ENCODE peak calls at places on chromosome 20, in eight cellular contexts. One of them, this sample, is unnamed.

GRCh38 chr20:43448748-43449535 is 8.8 kb upstream of the SRSF6 start:
- DNase-seq in tibial nerve: no peak
- DNase-seq in erythroblast: peak; percentile 68
- DNase-seq in HepG2: peak; percentile 70
- DNase-seq in right lobe of liver: no peak
- DNase-seq in body of pancreas: peak; percentile 56
- DNase-seq in breast epithelium: no peak
- DNase-seq in GM12892: no peak
- DNase-seq in this sample: peak; percentile 36

GRCh38 chr20:57662028-57662312 is 41.7 kb upstream of the ZBP1 start:
- DNase-seq in erythroblast: no peak
- DNase-seq in GM12892: no peak
- DNase-seq in tibial nerve: no peak
- DNase-seq in body of pancreas: no peak
- DNase-seq in HepG2: no peak
- DNase-seq in breast epithelium: no peak
- DNase-seq in right lobe of liver: no peak
- DNase-seq in this sample: no peak

GRCh38 chr20:19688031-19688806 is 69.8 kb upstream of the RIN2 start:
- DNase-seq in HepG2: peak; percentile 63
- DNase-seq in erythroblast: no peak
- DNase-seq in tibial nerve: peak; percentile 48
- DNase-seq in breast epithelium: peak; percentile 72
- DNase-seq in right lobe of liver: peak; percentile 81
- DNase-seq in GM12892: no peak
- DNase-seq in body of pancreas: peak; percentile 76
- DNase-seq in this sample: peak; percentile 34

GRCh38 chr20:23164176-23164601 is 78.1 kb upstream of the CD93 start:
- DNase-seq in tibial nerve: no peak
- DNase-seq in breast epithelium: no peak
- DNase-seq in GM12892: no peak
- DNase-seq in body of pancreas: no peak
- DNase-seq in right lobe of liver: no peak
- DNase-seq in HepG2: peak; percentile 43
- DNase-seq in erythroblast: no peak
- DNase-seq in this sample: no peak

GRCh38 chr20:49558826-49559225 is 9.1 kb downstream of the PTGIS start:
- DNase-seq in erythroblast: no peak
- DNase-seq in breast epithelium: no peak
- DNase-seq in HepG2: no peak
- DNase-seq in tibial nerve: no peak
- DNase-seq in GM12892: no peak
- DNase-seq in right lobe of liver: peak; percentile 18
- DNase-seq in body of pancreas: no peak
- DNase-seq in this sample: no peak

GRCh38 chr20:16025084-16025483 is 548.2 kb downstream of the KIF16B start:
- DNase-seq in breast epithelium: no peak
- DNase-seq in tibial nerve: no peak
- DNase-seq in erythroblast: no peak
- DNase-seq in body of pancreas: no peak
- DNase-seq in right lobe of liver: no peak
- DNase-seq in GM12892: no peak
- DNase-seq in HepG2: no peak
- DNase-seq in this sample: no peak

GRCh38 chr20:36469973-36470372 is 71.3 kb upstream of the MYL9 start:
- DNase-seq in body of pancreas: no peak
- DNase-seq in tibial nerve: no peak
- DNase-seq in HepG2: no peak
- DNase-seq in breast epithelium: no peak
- DNase-seq in GM12892: no peak
- DNase-seq in right lobe of liver: no peak
- DNase-seq in erythroblast: no peak
- DNase-seq in this sample: no peak

GRCh38 chr20:46998497-46999190 is 104.0 kb downstream of the EYA2 start:
- DNase-seq in GM12892: no peak
- DNase-seq in tibial nerve: no peak
- DNase-seq in breast epithelium: no peak
- DNase-seq in right lobe of liver: no peak
- DNase-seq in erythroblast: no peak
- DNase-seq in HepG2: no peak
- DNase-seq in body of pancreas: peak; percentile 34
- DNase-seq in this sample: no peak

GRCh38 chr20:52190437-52191131 is 995 bp downstream of the ZFP64 start:
- DNase-seq in erythroblast: peak; percentile 18
- DNase-seq in HepG2: peak; percentile 57
- DNase-seq in right lobe of liver: peak; percentile 48
- DNase-seq in breast epithelium: no peak
- DNase-seq in GM12892: peak; percentile 53
- DNase-seq in body of pancreas: peak; percentile 23
- DNase-seq in tibial nerve: no peak
- DNase-seq in this sample: peak; percentile 6

GRCh38 chr20:48691523-48691922 is 136.3 kb downstream of the PREX1 start:
- DNase-seq in tibial nerve: no peak
- DNase-seq in erythroblast: no peak
- DNase-seq in breast epithelium: no peak
- DNase-seq in right lobe of liver: no peak
- DNase-seq in body of pancreas: no peak
- DNase-seq in GM12892: no peak
- DNase-seq in HepG2: no peak
- DNase-seq in this sample: no peak

GRCh38 chr20:13098720-13099355 is 90.1 kb downstream of the SPTLC3 start:
- DNase-seq in erythroblast: no peak
- DNase-seq in tibial nerve: no peak
- DNase-seq in breast epithelium: no peak
- DNase-seq in body of pancreas: no peak
- DNase-seq in HepG2: peak; percentile 47
- DNase-seq in right lobe of liver: no peak
- DNase-seq in GM12892: no peak
- DNase-seq in this sample: no peak

GRCh38 chr20:24721891-24722530 is 227.1 kb upstream of the CST7 start:
- DNase-seq in HepG2: no peak
- DNase-seq in tibial nerve: no peak
- DNase-seq in GM12892: no peak
- DNase-seq in body of pancreas: no peak
- DNase-seq in erythroblast: no peak
- DNase-seq in right lobe of liver: peak; percentile 4
- DNase-seq in breast epithelium: no peak
- DNase-seq in this sample: no peak

GRCh38 chr20:53427951-53428350 is 165.7 kb downstream of the ZNF217 start:
- DNase-seq in breast epithelium: no peak
- DNase-seq in right lobe of liver: no peak
- DNase-seq in body of pancreas: no peak
- DNase-seq in tibial nerve: no peak
- DNase-seq in GM12892: no peak
- DNase-seq in HepG2: no peak
- DNase-seq in erythroblast: no peak
- DNase-seq in this sample: no peak

GRCh38 chr20:2005359-2005758 is 11.5 kb upstream of the PDYN start:
- DNase-seq in erythroblast: no peak
- DNase-seq in breast epithelium: no peak
- DNase-seq in right lobe of liver: no peak
- DNase-seq in body of pancreas: no peak
- DNase-seq in GM12892: no peak
- DNase-seq in tibial nerve: no peak
- DNase-seq in HepG2: no peak
- DNase-seq in this sample: no peak

GRCh38 chr20:11970243-11970836 is 52.6 kb downstream of the BTBD3 start:
- DNase-seq in tibial nerve: no peak
- DNase-seq in breast epithelium: no peak
- DNase-seq in erythroblast: no peak
- DNase-seq in body of pancreas: no peak
- DNase-seq in right lobe of liver: no peak
- DNase-seq in GM12892: no peak
- DNase-seq in HepG2: no peak
- DNase-seq in this sample: no peak

GRCh38 chr20:58649288-58650180 is 1.5 kb upstream of the STX16 start:
- DNase-seq in GM12892: no peak
- DNase-seq in right lobe of liver: peak; percentile 51
- DNase-seq in breast epithelium: no peak
- DNase-seq in HepG2: no peak
- DNase-seq in tibial nerve: no peak
- DNase-seq in body of pancreas: no peak
- DNase-seq in erythroblast: peak; percentile 37
- DNase-seq in this sample: no peak

GRCh38 chr20:37376324-37376723 is 30.4 kb downstream of the SRC start:
- DNase-seq in erythroblast: no peak
- DNase-seq in breast epithelium: no peak
- DNase-seq in HepG2: no peak
- DNase-seq in body of pancreas: no peak
- DNase-seq in GM12892: no peak
- DNase-seq in right lobe of liver: peak; percentile 27
- DNase-seq in tibial nerve: no peak
- DNase-seq in this sample: no peak

GRCh38 chr20:16966276-16966880 is 218.2 kb downstream of the OTOR start:
- DNase-seq in tibial nerve: no peak
- DNase-seq in body of pancreas: no peak
- DNase-seq in GM12892: no peak
- DNase-seq in breast epithelium: no peak
- DNase-seq in HepG2: no peak
- DNase-seq in right lobe of liver: no peak
- DNase-seq in erythroblast: no peak
- DNase-seq in this sample: no peak

GRCh38 chr20:15991279-15991678 is 582.0 kb downstream of the KIF16B start:
- DNase-seq in GM12892: no peak
- DNase-seq in body of pancreas: no peak
- DNase-seq in HepG2: no peak
- DNase-seq in erythroblast: no peak
- DNase-seq in tibial nerve: no peak
- DNase-seq in breast epithelium: no peak
- DNase-seq in right lobe of liver: no peak
- DNase-seq in this sample: no peak

GRCh38 chr20:31953749-31954148 is 1.9 kb upstream of the PDRG1 start:
- DNase-seq in HepG2: no peak
- DNase-seq in tibial nerve: no peak
- DNase-seq in right lobe of liver: no peak
- DNase-seq in GM12892: no peak
- DNase-seq in body of pancreas: no peak
- DNase-seq in breast epithelium: no peak
- DNase-seq in erythroblast: no peak
- DNase-seq in this sample: no peak

GRCh38 chr20:31954500-31954899 is 2.7 kb upstream of the PDRG1 start:
- DNase-seq in erythroblast: no peak
- DNase-seq in GM12892: no peak
- DNase-seq in HepG2: no peak
- DNase-seq in body of pancreas: no peak
- DNase-seq in breast epithelium: no peak
- DNase-seq in right lobe of liver: no peak
- DNase-seq in tibial nerve: no peak
- DNase-seq in this sample: no peak

GRCh38 chr20:31951203-31951529 is 680 bp downstream of the PDRG1 start:
- DNase-seq in right lobe of liver: no peak
- DNase-seq in GM12892: no peak
- DNase-seq in erythroblast: no peak
- DNase-seq in tibial nerve: no peak
- DNase-seq in body of pancreas: no peak
- DNase-seq in breast epithelium: no peak
- DNase-seq in HepG2: no peak
- DNase-seq in this sample: no peak

GRCh38 chr20:31949877-31950646 is 1.8 kb downstream of the PDRG1 start:
- DNase-seq in right lobe of liver: no peak
- DNase-seq in body of pancreas: no peak
- DNase-seq in breast epithelium: no peak
- DNase-seq in erythroblast: peak; percentile 56
- DNase-seq in tibial nerve: no peak
- DNase-seq in HepG2: no peak
- DNase-seq in GM12892: no peak
- DNase-seq in this sample: no peak

GRCh38 chr20:31951530-31952453 is at the start of gene PDRG1:
- DNase-seq in body of pancreas: peak; percentile 96
- DNase-seq in right lobe of liver: peak; percentile 95
- DNase-seq in HepG2: peak; percentile 98
- DNase-seq in breast epithelium: peak; percentile 96
- DNase-seq in GM12892: peak; percentile 84
- DNase-seq in erythroblast: peak; percentile 98
- DNase-seq in tibial nerve: peak; percentile 92
- DNase-seq in this sample: peak; percentile 88
- TF ChIP-seq POLR2A in body of pancreas: peak; percentile 25
- TF ChIP-seq POLR2A in right lobe of liver: peak; percentile 62
- TF ChIP-seq POLR2A in HepG2: peak; percentile 97
- TF ChIP-seq POLR2A in breast epithelium: no peak
- TF ChIP-seq POLR2A in GM12892: peak; percentile 94
- TF ChIP-seq POLR2A in erythroblast: peak; percentile 80
- TF ChIP-seq POLR2A in tibial nerve: peak; percentile 39
- TF ChIP-seq POLR2A in this sample: peak; percentile 69

GRCh38 chr20:10434832-10435812 is at the start of gene SLX4IP:
- DNase-seq in body of pancreas: peak; percentile 97
- DNase-seq in HepG2: peak; percentile 99
- DNase-seq in GM12892: peak; percentile 43
- DNase-seq in erythroblast: peak; percentile 95
- DNase-seq in breast epithelium: peak; percentile 89
- DNase-seq in tibial nerve: peak; percentile 75
- DNase-seq in right lobe of liver: peak; percentile 96
- DNase-seq in this sample: peak; percentile 97
- TF ChIP-seq POLR2A in body of pancreas: no peak
- TF ChIP-seq POLR2A in HepG2: peak; percentile 92
- TF ChIP-seq POLR2A in GM12892: peak; percentile 69
- TF ChIP-seq POLR2A in erythroblast: peak; percentile 75
- TF ChIP-seq POLR2A in breast epithelium: no peak
- TF ChIP-seq POLR2A in tibial nerve: no peak
- TF ChIP-seq POLR2A in right lobe of liver: peak; percentile 51
- TF ChIP-seq POLR2A in this sample: peak; percentile 78

GRCh38 chr20:35225319-35226125 is 968 bp upstream of the MMP24 start:
- DNase-seq in breast epithelium: no peak
- DNase-seq in body of pancreas: no peak
- DNase-seq in GM12892: no peak
- DNase-seq in right lobe of liver: no peak
- DNase-seq in tibial nerve: no peak
- DNase-seq in erythroblast: no peak
- DNase-seq in HepG2: no peak
- DNase-seq in this sample: no peak
- TF ChIP-seq POLR2A in breast epithelium: no peak
- TF ChIP-seq POLR2A in body of pancreas: no peak
- TF ChIP-seq POLR2A in GM12892: no peak
- TF ChIP-seq POLR2A in right lobe of liver: no peak
- TF ChIP-seq POLR2A in tibial nerve: no peak
- TF ChIP-seq POLR2A in erythroblast: no peak
- TF ChIP-seq POLR2A in HepG2: no peak
- TF ChIP-seq POLR2A in this sample: no peak

DNA sequence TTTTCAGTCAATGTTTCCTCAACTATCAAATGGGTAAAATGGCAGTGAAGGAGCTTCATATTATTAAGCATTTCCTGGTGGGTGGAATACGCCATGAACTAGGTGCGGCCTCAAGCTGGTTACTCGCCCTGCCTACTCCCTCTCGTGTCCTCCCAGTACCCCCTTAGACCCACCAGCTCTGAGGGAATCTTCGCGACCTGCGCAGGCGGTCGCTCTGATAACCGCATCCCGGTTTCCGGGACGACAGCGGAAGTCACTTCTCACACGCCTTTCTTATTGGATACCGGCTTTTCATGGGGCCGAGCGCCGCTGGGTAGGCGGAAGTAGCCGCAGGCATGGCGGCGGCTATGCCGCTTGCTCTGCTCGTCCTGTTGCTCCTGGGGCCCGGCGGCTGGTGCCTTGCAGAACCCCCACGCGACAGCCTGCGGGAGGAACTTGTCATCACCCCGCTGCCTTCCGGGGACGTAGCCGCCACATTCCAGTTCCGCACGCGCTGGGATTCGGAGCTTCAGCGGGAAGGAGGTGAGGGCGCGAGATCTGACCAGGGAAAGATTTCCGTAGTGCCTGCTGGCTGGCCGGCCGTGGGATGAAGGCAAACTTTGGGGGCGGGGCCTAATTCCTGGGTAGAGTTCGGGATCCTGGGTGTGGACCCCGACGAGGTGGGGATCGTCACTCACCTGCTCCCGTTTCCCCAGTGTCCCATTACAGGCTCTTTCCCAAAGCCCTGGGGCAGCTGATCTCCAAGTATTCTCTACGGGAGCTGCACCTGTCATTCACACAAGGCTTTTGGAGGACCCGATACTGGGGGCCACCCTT is at the start of gene PIGT:
- DNase-seq in HepG2: peak; percentile 93
- DNase-seq in body of pancreas: peak; percentile 88
- DNase-seq in right lobe of liver: peak; percentile 87
- DNase-seq in tibial nerve: peak; percentile 72
- DNase-seq in erythroblast: peak; percentile 89
- DNase-seq in GM12892: peak; percentile 71
- DNase-seq in breast epithelium: peak; percentile 84
- DNase-seq in this sample: peak; percentile 63
- TF ChIP-seq POLR2A in HepG2: peak; percentile 93
- TF ChIP-seq POLR2A in body of pancreas: peak; percentile 83
- TF ChIP-seq POLR2A in right lobe of liver: peak; percentile 93
- TF ChIP-seq POLR2A in tibial nerve: peak; percentile 65
- TF ChIP-seq POLR2A in erythroblast: peak; percentile 97
- TF ChIP-seq POLR2A in GM12892: peak; percentile 97
- TF ChIP-seq POLR2A in breast epithelium: peak; percentile 88
- TF ChIP-seq POLR2A in this sample: no peak

This sample was measured in HCT116.